ENCODE peak calls at places on chromosomes 3 and 15, in four cellular contexts. U is HepG2, F is K562, R is GM12878. S is an unnamed sample.

GRCh38 chr3:122892118-122892517 is 97.2 kb downstream of the SLC49A4 start:
- DNase-seq in U (no peak), R (no peak), F (no peak), S (no peak)

GRCh38 chr3:142236173-142236572 is 10.8 kb upstream of the GK5 start:
- DNase-seq in R (no peak), U (no peak), F (no peak), S (no peak)

GRCh38 chr3:65597225-65597951 is 441.3 kb downstream of the MAGI1 start:
- DNase-seq in U (no peak), R (no peak), F (no peak), S (peak)

GRCh38 chr15:77457619-77458265 is 37.1 kb downstream of the HMG20A start:
- DNase-seq in F (no peak), R (no peak), U (no peak), S (no peak)

GRCh38 chr3:143361589-143361988 is 242.0 kb downstream of the CHST2 start:
- DNase-seq in F (no peak), U (no peak), R (no peak), S (no peak)

GRCh38 chr3:51937014-51937413 is 4.7 kb downstream of the RRP9 start:
- DNase-seq in F (no peak), U (no peak), R (no peak), S (no peak)

GRCh38 chr3:126548556-126549466 is 9.9 kb downstream of the C3orf22 start:
- DNase-seq in R (no peak), F (no peak), U (no peak), S (no peak)

GRCh38 chr3:159634414-159634813 is 354.2 kb upstream of the IL12A start:
- DNase-seq in F (no peak), R (no peak), U (no peak), S (no peak)

GRCh38 chr3:99921986-99922385 is 104.3 kb downstream of the CMSS1 start:
- DNase-seq in F (no peak), U (no peak), R (no peak), S (no peak)

GRCh38 chr15:33553157-33553556 is 242.4 kb downstream of the RYR3 start:
- DNase-seq in R (no peak), U (no peak), F (no peak), S (no peak)

GRCh38 chr3:142596726-142597088 is 514 bp downstream of the PLS1 start:
- DNase-seq in U (no peak), R (no peak), F (peak), S (no peak)

GRCh38 chr3:120145498-120146285 is 51.4 kb upstream of the GSK3B start:
- DNase-seq in R (no peak), U (no peak), F (no peak), S (no peak)

GRCh38 chr3:164458986-164459385 is 619.3 kb downstream of the SI start:
- DNase-seq in U (no peak), R (no peak), F (no peak), S (no peak)

GRCh38 chr3:120864541-120864940 is 43.5 kb upstream of the STXBP5L start:
- DNase-seq in U (no peak), R (no peak), F (no peak), S (peak)

GRCh38 chr3:37620071-37620635 is 241.5 kb upstream of the CTDSPL start:
- DNase-seq in R (no peak), F (no peak), U (no peak), S (peak)

GRCh38 chr3:10330319-10330718 is 9.4 kb upstream of the SEC13 start:
- DNase-seq in U (no peak), R (no peak), F (peak), S (no peak)

GRCh38 chr15:83106994-83107840 is at the start of gene TM6SF1:
- DNase-seq in R (no peak), U (no peak), F (peak), S (peak)

GRCh38 chr3:51374456-51374855 is 10.6 kb upstream of the MANF start:
- DNase-seq in R (no peak), U (no peak), F (no peak), S (no peak)

GRCh38 chr3:170007031-170007663 is 30.6 kb upstream of the GPR160 start:
- DNase-seq in F (no peak), U (peak), R (peak), S (no peak)

GRCh38 chr3:70064194-70064787 is 64.8 kb downstream of the SAMMSON start:
- DNase-seq in R (peak), F (peak), U (peak), S (peak)

GRCh38 chr3:52845691-52846426 is 11.0 kb upstream of the MUSTN1 start:
- DNase-seq in U (no peak), R (no peak), F (peak), S (peak)

GRCh38 chr3:98599647-98600411 is 6.4 kb upstream of the CPOX start:
- DNase-seq in R (no peak), U (peak), F (no peak), S (no peak)

GRCh38 chr3:58857423-58857822 is 190.8 kb upstream of the FAM3D start:
- DNase-seq in U (no peak), R (no peak), F (no peak), S (no peak)

GRCh38 chr3:106431698-106432097 is 562.9 kb upstream of the CBLB start:
- DNase-seq in F (no peak), U (no peak), R (no peak), S (no peak)
- TF ChIP-seq REST in F (no peak), U (no peak), R (no peak), S (no peak)

DNA sequence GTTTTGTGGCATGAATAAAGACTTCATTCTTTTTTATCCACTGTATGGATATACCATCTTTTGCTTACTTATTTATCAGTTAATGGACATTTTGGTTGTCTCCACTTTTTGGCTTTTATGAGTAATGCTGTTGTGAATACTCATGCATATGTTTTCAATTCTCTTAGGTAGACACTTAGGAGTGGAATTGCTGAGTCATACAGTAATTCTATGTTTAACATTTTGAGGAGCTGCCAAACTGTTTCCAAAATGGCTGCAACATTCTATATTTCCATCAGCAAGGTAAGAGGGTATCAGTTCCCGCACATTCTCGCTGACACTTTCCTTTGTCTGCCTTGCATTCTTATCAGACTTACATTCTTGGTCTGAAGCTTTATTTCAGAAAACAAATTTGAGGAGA is 191.1 kb downstream of the WNT5A start:
- DNase-seq in F (no peak), U (no peak), R (no peak), S (no peak)
- TF ChIP-seq CREB1 in F (no peak), U (no peak), R (no peak), S (no peak)

DNA sequence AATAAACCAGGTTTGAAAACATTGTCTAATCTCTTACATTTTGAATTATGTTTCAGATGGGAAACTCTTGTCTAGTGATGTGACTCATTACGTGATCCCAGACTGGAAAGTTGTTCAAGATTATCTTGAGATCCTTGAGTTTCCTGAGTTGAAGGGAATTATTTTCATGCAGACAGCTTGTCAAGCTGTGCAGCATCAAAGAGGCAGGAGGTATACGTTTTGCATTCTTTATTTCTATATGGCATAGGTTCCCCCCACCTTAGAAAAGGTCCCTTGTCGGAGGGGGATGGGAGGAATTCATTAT is 1.5 kb downstream of the DIS3L start:
- DNase-seq in R (no peak), F (peak), U (no peak), S (no peak)
- H3K27ac ChIP-seq in R (peak), F (peak), U (peak), S (no peak)

GRCh38 chr3:39241502-39241901 is 38.3 kb downstream of the CX3CR1 start:
- DNase-seq in U (no peak), F (no peak), R (no peak), S (no peak)
- TF ChIP-seq REST in U (no peak), F (no peak), R (no peak), S (no peak)

GRCh38 chr3:47713655-47714054 is 68.0 kb downstream of the SMARCC1 start:
- DNase-seq in F (no peak), R (no peak), U (no peak), S (no peak)

GRCh38 chr3:47712398-47712797 is 69.3 kb downstream of the SMARCC1 start:
- DNase-seq in U (no peak), F (no peak), R (no peak), S (no peak)

GRCh38 chr3:47715928-47716327 is 65.8 kb downstream of the SMARCC1 start:
- DNase-seq in R (no peak), U (no peak), F (no peak), S (no peak)

GRCh38 chr3:47714606-47715005 is 67.1 kb downstream of the SMARCC1 start:
- DNase-seq in R (no peak), U (no peak), F (no peak), S (no peak)

GRCh38 chr3:47711596-47711995 is 70.1 kb downstream of the SMARCC1 start:
- DNase-seq in R (no peak), U (no peak), F (no peak), S (no peak)
- TF ChIP-seq CREB1 in R (no peak), U (no peak), F (no peak), S (no peak)

GRCh38 chr15:89576417-89576773 is 1.1 kb downstream of the TICRR start:
- DNase-seq in F (no peak), U (no peak), R (no peak), S (no peak)
- H3K27ac ChIP-seq in F (peak), U (peak), R (peak), S (no peak)

GRCh38 chr3:146163584-146163983 is 2.6 kb upstream of the PLOD2 start:
- DNase-seq in R (no peak), F (no peak), U (no peak), S (no peak)
- TF ChIP-seq REST in R (no peak), F (no peak), U (no peak), S (no peak)

S was measured in GM23338.